ENCODE peak calls at places on chromosomes 12 and 14, in six cellular contexts. H is IMR-90, C is neuronal stem cell, V is mesenchymal stem cell, U is mesendoderm, Y is H1. O is an unnamed sample.

GRCh38 chr12:1811281-1811947 is 9.0 kb upstream of the LRTM2 start:
- DNase-seq in H (peak; percentile 52), C (no peak), V (peak; percentile 85), U (no peak), Y (no peak), O (no peak)

GRCh38 chr14:104586832-104587620 is 7.5 kb downstream of the C14orf180 start:
- DNase-seq in H (no peak), C (no peak), V (no peak), U (no peak), Y (no peak), O (no peak)

GRCh38 chr14:21382886-21383847 is 652 bp downstream of the SUPT16H start:
- DNase-seq in H (peak; percentile 51), C (no peak), V (peak; percentile 87), U (peak; percentile 66), Y (no peak), O (peak; percentile 17)

GRCh38 chr14:90375934-90376333 is 20.9 kb upstream of the CALM1 start:
- DNase-seq in H (no peak), C (no peak), V (no peak), U (no peak), Y (no peak), O (peak; percentile 48)

GRCh38 chr12:47277972-47278448 is 198.3 kb upstream of the AMIGO2 start:
- DNase-seq in H (peak; percentile 96), C (no peak), V (peak; percentile 88), U (peak; percentile 69), Y (no peak), O (peak; percentile 38)

GRCh38 chr12:52389313-52390207 is 4.1 kb upstream of the KRT84 start:
- DNase-seq in H (no peak), C (no peak), V (no peak), U (peak; percentile 67), Y (no peak), O (peak; percentile 23)

GRCh38 chr12:2895511-2895910 is 4.8 kb downstream of the TULP3 start:
- DNase-seq in H (no peak), C (no peak), V (peak; percentile 51), U (no peak), Y (no peak), O (no peak)

GRCh38 chr12:3747976-3748619 is 4.8 kb downstream of the CRACR2A start:
- DNase-seq in H (no peak), C (no peak), V (no peak), U (no peak), Y (no peak), O (no peak)

GRCh38 chr14:105525861-105526780 is at the start of gene TMEM121:
- DNase-seq in H (no peak), C (peak; percentile 63), V (no peak), U (peak; percentile 32), Y (no peak), O (peak; percentile 38)

GRCh38 chr14:104172349-104172748 is 34.0 kb downstream of the KIF26A start:
- DNase-seq in H (no peak), C (no peak), V (no peak), U (no peak), Y (no peak), O (no peak)

GRCh38 chr12:127063339-127064090 is 1203.5 kb upstream of the TMEM132C start:
- DNase-seq in H (no peak), C (no peak), V (no peak), U (no peak), Y (no peak), O (peak; percentile 67)

GRCh38 chr12:52223411-52224039 is 9.5 kb upstream of the KRT7 start:
- DNase-seq in H (peak; percentile 59), C (no peak), V (no peak), U (no peak), Y (no peak), O (no peak)

GRCh38 chr14:65239897-65240296 is 137.6 kb upstream of the MAX start:
- DNase-seq in H (no peak), C (no peak), V (no peak), U (no peak), Y (no peak), O (no peak)

GRCh38 chr14:101248056-101248725 is 313.1 kb upstream of the DIO3 start:
- DNase-seq in H (no peak), C (no peak), V (no peak), U (no peak), Y (no peak), O (no peak)

GRCh38 chr14:89958966-89959365 is 3.2 kb downstream of the TDP1 start:
- DNase-seq in H (no peak), C (no peak), V (no peak), U (no peak), Y (no peak), O (no peak)

GRCh38 chr12:75236206-75236605 is 26.6 kb upstream of the KCNC2 start:
- DNase-seq in H (no peak), C (no peak), V (no peak), U (no peak), Y (no peak), O (no peak)

GRCh38 chr12:75944097-75944904 is 87.3 kb downstream of the PHLDA1 start:
- DNase-seq in H (peak; percentile 95), C (no peak), V (peak; percentile 95), U (peak; percentile 90), Y (peak; percentile 38), O (peak; percentile 33)

GRCh38 chr12:123390415-123391093 is 6.6 kb downstream of the KMT5A start:
- DNase-seq in H (no peak), C (no peak), V (peak; percentile 17), U (no peak), Y (no peak), O (no peak)
- H3K4me3 ChIP-seq in H (peak overlapping the region; percentile 78), C (peak overlapping the region; percentile 83), V (peak overlapping the region; percentile 83), U (no peak overlapping the region), Y (peak overlapping the region; percentile 27), O (no peak overlapping the region)

DNA sequence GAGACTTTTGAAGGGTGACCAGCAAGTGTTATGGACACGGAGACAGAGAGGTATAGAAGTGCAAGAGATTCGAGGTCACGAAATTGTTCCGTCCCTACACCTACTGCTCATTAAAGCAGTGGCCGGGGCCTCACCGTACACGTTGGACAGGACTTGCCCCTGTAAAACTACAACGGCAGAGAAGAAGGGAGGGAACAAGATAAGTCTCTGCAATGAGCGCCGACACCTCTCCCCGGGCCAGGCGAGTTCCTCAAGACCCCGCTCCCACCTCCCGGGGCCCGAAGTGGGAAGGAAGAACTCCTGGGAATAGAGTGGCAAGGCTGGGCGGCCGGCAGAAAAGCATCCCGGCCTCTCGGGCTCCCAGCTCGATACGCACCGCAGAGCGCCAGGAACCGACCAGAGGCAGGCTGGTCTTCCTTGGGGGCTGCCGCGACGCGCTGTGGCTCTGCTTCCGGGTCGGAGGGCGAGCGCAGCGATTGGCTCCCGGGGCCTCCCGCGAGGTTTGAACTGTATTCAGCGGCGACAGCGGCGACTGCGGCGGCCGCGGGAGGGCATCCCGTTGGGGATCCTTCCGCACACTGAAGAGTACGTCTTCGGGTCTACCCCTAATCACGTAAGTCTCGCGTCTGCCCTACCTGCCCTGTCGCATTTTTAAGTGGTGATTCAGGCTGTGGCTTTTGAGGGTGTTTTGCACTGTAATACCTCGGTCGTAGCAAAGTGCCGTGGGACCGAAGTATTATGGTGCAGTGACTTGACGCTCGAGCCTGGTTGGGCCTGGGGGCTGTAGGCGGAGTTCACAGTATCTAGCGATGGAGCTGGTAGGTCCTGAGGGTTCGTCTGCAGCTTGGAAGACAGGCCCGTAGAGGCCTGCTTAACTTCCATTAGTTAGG is at the start of the genes NUP37 and PARPBP:
- DNase-seq in H (peak; percentile 81), C (peak; percentile 84), V (peak; percentile 91), U (peak; percentile 97), Y (peak; percentile 76), O (peak; percentile 92)
- H3K18ac ChIP-seq in H (peak within 1 kb of the TSS; percentile 10), C (peak within 1 kb of the TSS; percentile 88), V (peak within 1 kb of the TSS; percentile 69), U (peak within 1 kb of the TSS; percentile 62), Y (peak within 1 kb of the TSS; percentile 88), O (peak within 1 kb of the TSS; percentile 63)

GRCh38 chr12:116381240-116381743 is 103.8 kb upstream of the MED13L start:
- DNase-seq in H (no peak), C (no peak), V (no peak), U (no peak), Y (no peak), O (no peak)
- H3K4me1 ChIP-seq in H (peaks cover 33% of the 10 kb centered on the region), C (peaks cover 16% of the 10 kb centered on the region), V (peaks cover 33% of the 10 kb centered on the region), U (peaks cover 11% of the 10 kb centered on the region), Y (peaks cover 26% of the 10 kb centered on the region), O (peaks cover 39% of the 10 kb centered on the region)

GRCh38 chr12:51009038-51009437 is 17.1 kb downstream of the SLC11A2 start:
- DNase-seq in H (no peak), C (no peak), V (no peak), U (no peak), Y (no peak), O (peak; percentile 31)
- H3K4me3 ChIP-seq in H (no peak overlapping the region), C (no peak overlapping the region), V (no peak overlapping the region), U (no peak overlapping the region), Y (no peak overlapping the region), O (no peak overlapping the region)

DNA sequence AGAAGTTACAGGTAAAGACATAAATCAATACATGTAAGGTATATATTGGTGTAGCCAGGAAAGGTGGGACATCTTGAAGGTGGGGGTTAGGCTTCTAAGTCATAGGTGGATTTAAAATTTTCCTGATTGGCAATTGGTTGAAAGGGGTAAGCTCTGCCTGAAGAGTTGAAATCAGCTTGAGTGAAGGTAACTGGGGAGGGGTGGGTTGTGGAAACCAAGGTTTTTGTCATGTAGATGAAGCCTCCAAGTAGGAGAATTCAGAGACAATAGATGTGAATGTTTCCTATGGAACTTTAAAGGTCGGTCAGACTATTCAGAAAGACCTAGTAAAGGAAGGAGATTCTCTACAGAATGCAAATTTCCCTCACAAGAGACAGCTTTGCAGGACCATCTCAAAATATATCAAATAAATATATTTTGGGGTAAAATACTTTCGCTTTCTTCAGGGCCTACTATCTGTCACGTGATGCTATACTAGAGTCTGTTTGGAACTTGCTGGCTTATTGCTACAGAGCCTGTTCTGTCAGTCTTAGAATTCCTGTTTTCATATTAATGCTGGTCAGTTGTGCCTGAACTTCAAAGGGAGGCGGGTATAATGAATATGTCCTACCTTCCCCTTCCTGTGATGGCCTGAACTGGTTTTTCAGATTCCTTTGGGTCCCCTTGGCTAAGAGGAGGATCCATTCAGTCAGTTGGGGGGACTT is 20.6 kb upstream of the SPATA7 start:
- DNase-seq in H (no peak), C (peak; percentile 58), V (no peak), U (peak; percentile 44), Y (peak; percentile 49), O (peak; percentile 70)
- H3K18ac ChIP-seq in H (no peak overlapping the region), C (peak overlapping the region; percentile 24), V (no peak overlapping the region), U (no peak overlapping the region), Y (peak overlapping the region; percentile 76), O (no peak overlapping the region)

GRCh38 chr12:13104403-13104802 is 936 bp upstream of the GSG1 start:
- DNase-seq in H (no peak), C (no peak), V (no peak), U (no peak), Y (no peak), O (no peak)

GRCh38 chr12:13101854-13102375 is 1.6 kb downstream of the GSG1 start:
- DNase-seq in H (peak; percentile 46), C (no peak), V (peak; percentile 74), U (no peak), Y (no peak), O (peak; percentile 55)

GRCh38 chr12:13102481-13103195 is 829 bp downstream of the GSG1 start:
- DNase-seq in H (peak; percentile 48), C (no peak), V (peak; percentile 69), U (no peak), Y (no peak), O (peak; percentile 41)

GRCh38 chr12:13100882-13101769 is 2.3 kb downstream of the GSG1 start:
- DNase-seq in H (peak; percentile 91), C (peak; percentile 90), V (peak; percentile 98), U (peak; percentile 97), Y (peak; percentile 47), O (peak; percentile 96)

GRCh38 chr12:13103391-13104033 is at the start of gene GSG1:
- DNase-seq in H (peak; percentile 44), C (no peak), V (peak; percentile 30), U (no peak), Y (no peak), O (no peak)
- H3K4me1 ChIP-seq in H (peaks cover 34% of the 10 kb centered on the region), C (peaks cover 30% of the 10 kb centered on the region), V (peaks cover 11% of the 10 kb centered on the region), U (peaks cover 7% of the 10 kb centered on the region), Y (peaks cover 18% of the 10 kb centered on the region), O (peaks cover 32% of the 10 kb centered on the region)

O was measured in trophoblast cell.